ENCODE peak calls at places on chromosomes 5 and 9, in four cellular contexts. L is ovary, X is IMR-90, C is transverse colon. F is an unnamed sample.

GRCh38 chr5:146903789-146904188 is 25.2 kb upstream of the PPP2R2B start:
- DNase-seq in L (no peak), X (no peak), C (no peak), F (no peak)

GRCh38 chr5:110738503-110738811 is 350 bp upstream of the SLC25A46 start:
- DNase-seq in X (no peak), L (no peak), C (no peak), F (no peak)

GRCh38 chr9:126471084-126471611 is 142.6 kb upstream of the LMX1B start:
- DNase-seq in C (peak; percentile 77), X (peak; percentile 52), L (peak; percentile 40), F (peak; percentile 62)

GRCh38 chr5:167229751-167230150 is 1061.7 kb upstream of the WWC1 start:
- DNase-seq in L (no peak), X (no peak), C (no peak), F (no peak)

GRCh38 chr5:134070979-134071849 is 43.3 kb upstream of the TCF7 start:
- DNase-seq in C (peak; percentile 14), L (no peak), X (no peak), F (peak; percentile 35)

GRCh38 chr5:133487093-133487492 is 125.2 kb downstream of the FSTL4 start:
- DNase-seq in X (no peak), C (no peak), L (no peak), F (no peak)

GRCh38 chr9:124869986-124870560 is 8.1 kb downstream of the ARPC5L start:
- DNase-seq in L (no peak), X (peak; percentile 37), C (peak; percentile 77), F (peak; percentile 63)

GRCh38 chr9:93108301-93109041 is 12.5 kb downstream of the CARD19 start:
- DNase-seq in L (peak; percentile 6), C (no peak), X (no peak), F (no peak)

GRCh38 chr5:107792940-107793339 is 122.2 kb upstream of the EFNA5 start:
- DNase-seq in X (no peak), L (no peak), C (no peak), F (no peak)

GRCh38 chr9:3751125-3751758 is 225.4 kb upstream of the RFX3 start:
- DNase-seq in L (peak; percentile 14), X (peak; percentile 10), C (no peak), F (no peak)

GRCh38 chr5:135313405-135313804 is 85.6 kb downstream of the MACROH2A1 start:
- DNase-seq in X (no peak), L (no peak), C (no peak), F (no peak)

GRCh38 chr9:121122450-121123032 is 47.8 kb downstream of the CNTRL start:
- DNase-seq in L (no peak), X (no peak), C (no peak), F (peak; percentile 29)

DNA sequence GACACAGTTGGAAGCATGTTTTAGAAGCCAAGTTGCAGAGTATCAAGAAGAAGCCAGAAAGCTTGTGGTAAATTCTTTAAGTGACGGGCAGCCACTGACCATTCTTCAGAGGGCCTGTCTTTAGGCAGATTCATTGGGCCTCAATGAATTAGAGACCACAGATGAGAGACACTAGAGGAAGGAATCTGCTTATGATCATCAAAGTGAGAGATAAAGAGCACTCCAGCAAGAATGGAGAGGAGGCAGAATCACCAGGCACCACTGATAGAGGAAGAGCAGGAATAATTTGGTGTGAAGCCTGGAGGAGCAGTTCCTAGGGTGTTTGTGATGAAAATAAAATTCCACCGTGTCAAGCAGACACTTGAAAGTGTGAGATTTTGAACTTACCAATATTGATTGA is 365.9 kb upstream of the SLC30A5 start:
- DNase-seq in C (no peak), X (no peak), L (no peak), F (no peak)
- H3K27ac ChIP-seq in C (no peak overlapping the region), X (no peak overlapping the region), L (no peak overlapping the region), F (no peak overlapping the region)

DNA sequence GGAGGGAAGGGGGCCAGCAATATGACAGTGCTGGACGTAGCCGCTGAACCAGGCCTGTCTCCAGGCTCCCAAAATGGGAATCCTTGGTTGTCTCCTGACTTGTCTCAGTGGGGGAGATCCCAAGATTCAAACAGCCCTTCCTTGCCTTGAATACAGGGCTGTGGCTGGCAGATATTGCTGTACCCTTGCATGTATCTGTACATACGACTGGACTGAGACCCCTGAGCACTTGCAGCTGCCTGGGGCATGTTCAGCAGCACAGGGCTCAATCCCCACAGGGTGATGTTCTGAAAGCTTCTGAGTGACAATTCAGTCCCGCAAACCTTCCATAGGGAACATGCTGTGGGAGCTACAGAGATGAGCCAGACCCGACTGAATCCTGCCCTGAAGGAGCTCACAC is 13.3 kb downstream of the OR13J1 start:
- DNase-seq in C (no peak), L (no peak), X (no peak), F (no peak)
- H3K36me3 ChIP-seq in C (no peaks in the 10 kb centered on the region), L (no peaks in the 10 kb centered on the region), X (peaks cover 3% of the 10 kb centered on the region), F (no peaks in the 10 kb centered on the region)

GRCh38 chr9:129620669-129621295 is at the start of gene C9orf50:
- DNase-seq in X (no peak), L (no peak), C (no peak), F (no peak)
- H3K4me3 ChIP-seq in X (peak within 1 kb of the TSS; percentile 51), L (peak within 1 kb of the TSS; percentile 36), C (peak within 1 kb of the TSS; percentile 51), F (peak within 1 kb of the TSS; percentile 47)

GRCh38 chr5:144169904-144170275 is 569 bp downstream of the YIPF5 start:
- DNase-seq in C (no peak), X (no peak), L (no peak), F (peak; percentile 3)
- H3K27ac ChIP-seq in C (peak overlapping the region; percentile 88), X (peak overlapping the region; percentile 93), L (peak overlapping the region; percentile 26), F (peak overlapping the region; percentile 80)

DNA sequence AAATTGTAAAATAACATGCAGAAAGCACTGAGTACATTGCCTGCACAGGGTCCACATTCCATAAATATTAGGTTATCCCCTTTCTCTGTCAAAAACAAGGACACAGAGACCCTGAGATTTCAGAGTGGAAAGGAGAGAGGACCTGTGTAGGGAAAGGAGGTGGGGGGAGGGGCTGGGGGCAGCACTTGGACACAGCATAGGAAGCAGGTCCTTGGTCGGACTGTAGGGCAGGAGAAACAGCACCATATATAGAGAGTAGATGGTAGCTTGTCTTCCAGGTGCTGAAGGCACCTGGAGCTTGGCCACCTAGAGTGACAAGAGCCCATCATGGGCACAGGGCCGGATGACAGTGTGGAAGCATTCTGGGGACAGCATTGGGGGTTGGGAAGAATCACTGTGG is 2.4 kb downstream of the TPM2 start:
- DNase-seq in L (no peak), C (no peak), X (no peak), F (no peak)
- H3K36me3 ChIP-seq in L (no peaks in the 10 kb centered on the region), C (no peaks in the 10 kb centered on the region), X (peaks cover 57% of the 10 kb centered on the region), F (no peaks in the 10 kb centered on the region)

GRCh38 chr9:91359734-91360470 is 1.8 kb downstream of the AUH start:
- DNase-seq in X (no peak), L (no peak), C (no peak), F (peak; percentile 6)
- H3K4me3 ChIP-seq in X (peak overlapping the region; percentile 100), L (peak overlapping the region; percentile 100), C (peak overlapping the region; percentile 85), F (no peak overlapping the region)

GRCh38 chr5:17113174-17113941 is 104.1 kb upstream of the BASP1 start:
- DNase-seq in C (no peak), L (no peak), X (peak; percentile 89), F (peak; percentile 52)

GRCh38 chr5:17114715-17115599 is 102.5 kb upstream of the BASP1 start:
- DNase-seq in X (no peak), C (no peak), L (no peak), F (no peak)

GRCh38 chr5:17118631-17119030 is 98.8 kb upstream of the BASP1 start:
- DNase-seq in C (peak; percentile 50), L (no peak), X (peak; percentile 99), F (peak; percentile 75)

GRCh38 chr5:17120209-17120608 is 97.2 kb upstream of the BASP1 start:
- DNase-seq in L (no peak), X (no peak), C (no peak), F (no peak)

GRCh38 chr5:17114233-17114632 is 103.2 kb upstream of the BASP1 start:
- DNase-seq in C (no peak), X (no peak), L (no peak), F (peak; percentile 56)
- H3K27ac ChIP-seq in C (peak overlapping the region; percentile 10), X (peak overlapping the region; percentile 74), L (no peak overlapping the region), F (no peak overlapping the region)

GRCh38 chr5:1474875-1475543 is 29.8 kb upstream of the SLC6A3 start:
- DNase-seq in L (no peak), X (no peak), C (no peak), F (no peak)
- H3K36me3 ChIP-seq in L (no peaks in the 10 kb centered on the region), X (peaks cover 70% of the 10 kb centered on the region), C (no peaks in the 10 kb centered on the region), F (no peaks in the 10 kb centered on the region)

F was measured in small intestine.